ENCODE peak calls at places on chromosomes 6 and 20, in six cellular contexts. X, T, C, Q, H and L are unnamed samples.
A peak's percentile ranks its signal among the peaks of the same experiment; 100 is the strongest.

GRCh38 chr6:46170357-46171289 is at the start of gene ENPP5:
- DNase-seq in H (no peak), C (peak; percentile 9), Q (peak; percentile 9), X (peak; percentile 93), T (peak; percentile 89), L (no peak)

GRCh38 chr6:88374556-88374955 is 208.4 kb upstream of the CNR1 start:
- DNase-seq in H (no peak), Q (no peak), X (no peak), T (no peak), C (no peak), L (no peak)

GRCh38 chr20:1177680-1178079 is 7.1 kb downstream of the TMEM74B start:
- DNase-seq in Q (peak; percentile 22), H (no peak), C (peak; percentile 39), X (no peak), T (no peak), L (peak; percentile 19)

GRCh38 chr6:45691426-45691825 is 313.7 kb upstream of the SUPT3H start:
- DNase-seq in H (no peak), C (no peak), Q (no peak), X (no peak), T (no peak), L (no peak)

GRCh38 chr6:47651505-47651944 is 46.9 kb upstream of the ADGRF4 start:
- DNase-seq in X (no peak), H (no peak), Q (peak; percentile 65), T (no peak), C (peak; percentile 78), L (peak; percentile 48)

GRCh38 chr6:39143238-39143930 is 28.4 kb upstream of the SAYSD1 start:
- DNase-seq in H (no peak), C (no peak), Q (peak; percentile 14), T (peak; percentile 40), X (no peak), L (peak; percentile 28)

GRCh38 chr20:54049156-54049555 is 21.2 kb downstream of the BCAS1 start:
- DNase-seq in H (no peak), C (no peak), T (no peak), X (no peak), Q (no peak), L (no peak)

GRCh38 chr6:117265425-117266266 is at the start of gene VGLL2:
- DNase-seq in H (no peak), X (peak; percentile 74), T (no peak), C (no peak), Q (peak; percentile 27), L (peak; percentile 25)

GRCh38 chr6:170134077-170135040 is 156.5 kb downstream of the DLL1 start:
- DNase-seq in C (no peak), Q (no peak), T (peak; percentile 70), H (no peak), X (peak; percentile 34), L (no peak)

GRCh38 chr20:36144336-36144735 is 10.2 kb upstream of the EPB41L1 start:
- DNase-seq in C (peak; percentile 8), H (no peak), Q (no peak), X (no peak), T (no peak), L (no peak)

GRCh38 chr6:144413418-144413817 is 128.3 kb downstream of the UTRN start:
- DNase-seq in C (peak; percentile 59), Q (no peak), H (no peak), T (peak; percentile 32), X (no peak), L (peak; percentile 81)

GRCh38 chr20:58781138-58781537 is 69.6 kb downstream of the GNAS-AS1 start:
- DNase-seq in H (no peak), Q (no peak), X (no peak), C (no peak), T (no peak), L (no peak)

GRCh38 chr6:130178692-130179091 is 44.1 kb downstream of the SAMD3 start:
- DNase-seq in X (peak; percentile 76), T (no peak), Q (peak; percentile 95), C (peak; percentile 86), H (peak; percentile 79), L (peak; percentile 72)

GRCh38 chr20:32236819-32237218 is 29.1 kb downstream of the POFUT1 start:
- DNase-seq in X (no peak), Q (no peak), H (no peak), T (no peak), C (no peak), L (no peak)

GRCh38 chr6:11093065-11093590 is 506 bp upstream of the SMIM13 start:
- DNase-seq in T (no peak), Q (peak; percentile 56), H (no peak), C (no peak), X (peak; percentile 62), L (no peak)

GRCh38 chr20:52655365-52655764 is 316.8 kb upstream of the TSHZ2 start:
- DNase-seq in Q (no peak), T (no peak), C (no peak), X (no peak), H (no peak), L (no peak)

GRCh38 chr20:8287328-8287727 is 155.3 kb downstream of the PLCB1 start:
- DNase-seq in H (no peak), T (no peak), X (no peak), Q (no peak), C (no peak), L (no peak)

GRCh38 chr20:31823360-31824124 is 4.4 kb downstream of the MYLK2 start:
- DNase-seq in Q (peak; percentile 54), H (no peak), X (no peak), C (no peak), T (no peak), L (peak; percentile 54)

GRCh38 chr6:95242560-95242959 is 334.8 kb upstream of the MANEA start:
- DNase-seq in Q (peak; percentile 31), X (no peak), T (no peak), H (no peak), C (no peak), L (no peak)

GRCh38 chr6:34352305-34352937 is 40.0 kb downstream of the NUDT3 start:
- DNase-seq in C (peak; percentile 24), H (no peak), X (no peak), T (no peak), Q (peak; percentile 36), L (no peak)

GRCh38 chr6:145502417-145502816 is 232.9 kb downstream of the EPM2A start:
- DNase-seq in T (peak; percentile 67), H (no peak), C (peak; percentile 11), Q (peak; percentile 15), X (peak; percentile 48), L (peak; percentile 9)

GRCh38 chr6:117992856-117993255 is 85.8 kb downstream of the SLC35F1 start:
- DNase-seq in Q (no peak), T (no peak), X (no peak), C (no peak), H (no peak), L (no peak)

GRCh38 chr20:60869032-60869550 is 383.0 kb upstream of the CDH4 start:
- DNase-seq in Q (no peak), T (no peak), C (no peak), H (no peak), X (no peak), L (no peak)

GRCh38 chr6:126605089-126605488 is 265.2 kb downstream of the CENPW start:
- DNase-seq in H (no peak), Q (no peak), X (no peak), C (no peak), T (no peak), L (no peak)

GRCh38 chr6:114534813-114535212 is 192.0 kb upstream of the HS3ST5 start:
- DNase-seq in X (no peak), T (no peak), H (no peak), Q (no peak), C (no peak), L (no peak)

GRCh38 chr20:38893485-38894090 is 32.6 kb upstream of the FAM83D start:
- DNase-seq in H (no peak), Q (peak; percentile 58), T (peak; percentile 75), C (peak; percentile 75), X (peak; percentile 79), L (peak; percentile 57)

DNA sequence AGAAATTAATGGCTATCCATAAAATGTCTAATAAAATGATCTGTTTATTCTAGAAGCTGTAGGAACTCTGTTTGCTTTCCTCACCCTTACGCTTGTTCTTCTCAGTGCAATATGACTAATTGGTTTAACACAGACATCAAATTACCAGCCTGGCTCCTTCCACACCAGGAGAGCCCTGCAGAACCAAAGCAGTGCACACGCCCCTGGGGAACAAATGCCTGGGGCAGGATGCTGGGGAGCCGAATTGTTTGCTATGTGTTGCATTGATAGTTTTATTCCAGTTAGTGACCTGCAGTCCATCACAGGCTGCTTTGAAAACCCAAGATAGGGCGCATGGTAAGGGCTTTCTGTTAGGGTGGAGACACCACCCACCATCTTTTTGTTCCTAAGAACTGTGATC is 126.4 kb upstream of the CD93 start:
- DNase-seq in C (peak; percentile 8), H (no peak), T (no peak), X (no peak), Q (no peak), L (no peak)
- H3K4me3 ChIP-seq in C (no peak overlapping the region), H (no peak overlapping the region), T (no peak overlapping the region), X (no peak overlapping the region), Q (no peak overlapping the region), L (no peak overlapping the region)

GRCh38 chr6:161486326-161486725 is 212.5 kb upstream of the AGPAT4 start:
- DNase-seq in T (no peak), Q (peak; percentile 42), C (peak; percentile 72), X (peak; percentile 36), H (no peak), L (peak; percentile 66)

GRCh38 chr6:161481786-161482516 is 208.1 kb upstream of the AGPAT4 start:
- DNase-seq in Q (peak; percentile 57), C (peak; percentile 41), H (no peak), X (no peak), T (no peak), L (peak; percentile 16)

GRCh38 chr6:161480416-161481165 is 206.7 kb upstream of the AGPAT4 start:
- DNase-seq in Q (no peak), C (no peak), H (no peak), X (no peak), T (no peak), L (no peak)

GRCh38 chr6:161486903-161487531 is 213.2 kb upstream of the AGPAT4 start:
- DNase-seq in H (no peak), T (no peak), C (peak; percentile 54), X (no peak), Q (no peak), L (peak; percentile 33)

GRCh38 chr6:161482517-161482903 is 208.6 kb upstream of the AGPAT4 start:
- DNase-seq in H (no peak), X (no peak), C (no peak), T (no peak), Q (peak; percentile 26), L (peak; percentile 12)
- TF ChIP-seq CTCF in H (no peak), X (no peak), C (no peak), T (no peak), Q (no peak), L (no peak)

GRCh38 chr6:166627039-166627874 is at the start of gene RPS6KA2:
- DNase-seq in Q (peak; percentile 100), C (peak; percentile 94), X (peak; percentile 100), H (peak; percentile 96), T (peak; percentile 100), L (peak; percentile 100)
- H3K4me3 ChIP-seq in Q (peak within 1 kb of the TSS; percentile 82), C (peak within 1 kb of the TSS; percentile 87), X (peak within 1 kb of the TSS; percentile 91), H (peak within 1 kb of the TSS; percentile 80), T (peak within 1 kb of the TSS; percentile 64), L (peak within 1 kb of the TSS; percentile 73)

GRCh38 chr6:83517500-83517899 is 5.2 kb downstream of the PRSS35 start:
- DNase-seq in X (no peak), T (no peak), H (no peak), Q (no peak), C (peak; percentile 10), L (no peak)

GRCh38 chr6:83514877-83515466 is 2.6 kb downstream of the PRSS35 start:
- DNase-seq in X (peak; percentile 77), T (no peak), C (peak; percentile 85), H (peak; percentile 7), Q (peak; percentile 85), L (peak; percentile 80)

GRCh38 chr6:83509416-83509815 is 2.9 kb upstream of the PRSS35 start:
- DNase-seq in Q (peak; percentile 7), H (no peak), X (no peak), T (no peak), C (peak; percentile 19), L (peak; percentile 11)

GRCh38 chr6:83511901-83512681 is at the start of gene PRSS35:
- DNase-seq in Q (peak; percentile 60), T (peak; percentile 47), X (peak; percentile 82), C (peak; percentile 44), H (no peak), L (peak; percentile 52)
- TF ChIP-seq CTCF in Q (peak; percentile 95), T (no peak), X (peak; percentile 73), C (no peak), H (peak; percentile 90), L (peak; percentile 84)